ENCODE peak calls at places on chromosome 15, in eight cellular contexts. O, K, I, M, F, N, X and R are unnamed samples.

GRCh38 chr15:64503197-64503596 is 42.8 kb downstream of the ZNF609 start:
- DNase-seq in N (no peak), O (no peak), X (peak), I (no peak), M (no peak), F (no peak), K (peak), R (no peak)

GRCh38 chr15:38868326-38869114 is 303.9 kb upstream of the RASGRP1 start:
- DNase-seq in F (peak), O (no peak), N (no peak), I (peak), M (no peak), K (peak), X (no peak), R (peak)

GRCh38 chr15:64681424-64682024 is 93.9 kb downstream of the RBPMS2 start:
- DNase-seq in X (peak), I (peak), F (peak), O (peak), M (no peak), K (peak), N (no peak), R (peak)

GRCh38 chr15:36278219-36278618 is 301.2 kb upstream of the CDIN1 start:
- DNase-seq in X (no peak), F (no peak), M (no peak), I (no peak), N (no peak), K (no peak), O (peak), R (no peak)

GRCh38 chr15:59688383-59688887 is 685 bp downstream of the BNIP2 start:
- DNase-seq in I (peak), X (peak), F (no peak), O (peak), N (no peak), M (no peak), K (peak), R (peak)

GRCh38 chr15:91584895-91585294 is 268.6 kb upstream of the SLCO3A1 start:
- DNase-seq in N (no peak), X (no peak), K (no peak), I (no peak), M (no peak), O (no peak), F (no peak), R (no peak)

GRCh38 chr15:67531379-67532059 is 10.6 kb downstream of the C15orf61 start:
- DNase-seq in K (peak), I (no peak), O (no peak), M (no peak), F (peak), N (no peak), X (no peak), R (no peak)

GRCh38 chr15:68503213-68503612 is 71.2 kb upstream of the ITGA11 start:
- DNase-seq in I (no peak), N (no peak), F (no peak), M (no peak), K (no peak), X (no peak), O (no peak), R (no peak)

GRCh38 chr15:36432162-36432561 is 147.3 kb upstream of the CDIN1 start:
- DNase-seq in M (no peak), O (no peak), F (no peak), I (no peak), K (no peak), N (no peak), X (no peak), R (no peak)

GRCh38 chr15:78303729-78304486 is 4.5 kb upstream of the SKIC8 start:
- DNase-seq in I (no peak), N (no peak), F (no peak), X (no peak), O (no peak), M (no peak), K (no peak), R (no peak)

GRCh38 chr15:50145451-50145872 is 26.4 kb upstream of the ATP8B4 start:
- DNase-seq in M (no peak), O (peak), I (peak), X (peak), K (peak), N (no peak), F (peak), R (peak)

GRCh38 chr15:40539030-40539429 is 25.8 kb downstream of the CCDC32 start:
- DNase-seq in K (no peak), I (no peak), M (no peak), F (no peak), O (no peak), N (no peak), X (no peak), R (no peak)

GRCh38 chr15:65310431-65311137 is 6.1 kb downstream of the RNU5B-1 start:
- DNase-seq in X (no peak), N (no peak), K (peak), F (no peak), I (no peak), M (no peak), O (no peak), R (no peak)

GRCh38 chr15:70066004-70066403 is 31.7 kb downstream of the TLE3 start:
- DNase-seq in I (no peak), M (no peak), N (no peak), K (no peak), X (no peak), O (no peak), F (no peak), R (no peak)

GRCh38 chr15:30918366-30918765 is 14.7 kb downstream of the FAN1 start:
- DNase-seq in F (no peak), I (no peak), K (no peak), N (no peak), O (no peak), X (no peak), M (no peak), R (no peak)

GRCh38 chr15:66859688-66860253 is 157.7 kb downstream of the SMAD6 start:
- DNase-seq in I (no peak), M (no peak), F (no peak), O (no peak), X (no peak), N (no peak), K (no peak), R (no peak)